ENCODE peak calls at places on chromosomes 12 and 14, in six cellular contexts. J is IMR-90, E is mesendoderm, N is mesenchymal stem cell, G is H9, V is H1. B is an unnamed sample.

GRCh38 chr12:51531284-51531981 is 59.6 kb upstream of the SCN8A start:
- DNase-seq in J (no peak), E (no peak), N (no peak), G (no peak), V (no peak), B (no peak)

GRCh38 chr12:119693006-119693405 is 25.1 kb downstream of the PRKAB1 start:
- DNase-seq in J (peak; percentile 90), E (no peak), N (peak; percentile 89), G (no peak), V (no peak), B (no peak)

GRCh38 chr12:131600160-131600532 is 110.7 kb upstream of the SFSWAP start:
- DNase-seq in J (no peak), E (no peak), N (no peak), G (no peak), V (no peak), B (no peak)

GRCh38 chr14:24231263-24232120 is 675 bp downstream of the NEDD8 start:
- DNase-seq in J (no peak), E (no peak), N (no peak), G (no peak), V (no peak), B (no peak)

GRCh38 chr12:104152691-104153241 is 14.8 kb upstream of the NFYB start:
- DNase-seq in J (no peak), E (no peak), N (no peak), G (peak; percentile 29), V (no peak), B (no peak)

GRCh38 chr12:26987634-26988424 is 26.4 kb downstream of the TM7SF3 start:
- DNase-seq in J (peak; percentile 17), E (no peak), N (peak; percentile 41), G (no peak), V (no peak), B (no peak)

GRCh38 chr14:99231850-99232401 is 40.1 kb downstream of the BCL11B start:
- DNase-seq in J (no peak), E (peak; percentile 96), N (no peak), G (peak; percentile 92), V (peak; percentile 64), B (no peak)

GRCh38 chr12:40833818-40834217 is 141.6 kb downstream of the CNTN1 start:
- DNase-seq in J (no peak), E (no peak), N (no peak), G (no peak), V (no peak), B (no peak)

GRCh38 chr12:47867496-47867941 is 37.3 kb downstream of the VDR start:
- DNase-seq in J (peak; percentile 96), E (no peak), N (peak; percentile 90), G (no peak), V (no peak), B (no peak)

GRCh38 chr12:53191885-53192530 is 11.3 kb upstream of the CSAD start:
- DNase-seq in J (no peak), E (no peak), N (no peak), G (no peak), V (no peak), B (no peak)

GRCh38 chr12:123250471-123251383 is 17.5 kb downstream of the MTRFR start:
- DNase-seq in J (no peak), E (peak; percentile 62), N (no peak), G (peak; percentile 83), V (no peak), B (peak; percentile 41)

GRCh38 chr12:39413836-39414771 is 28.8 kb downstream of the KIF21A start:
- DNase-seq in J (no peak), E (no peak), N (no peak), G (no peak), V (no peak), B (no peak)

GRCh38 chr12:4164591-4165558 is 108.7 kb upstream of the CCND2 start:
- DNase-seq in J (peak; percentile 75), E (peak; percentile 92), N (peak; percentile 79), G (peak; percentile 87), V (peak; percentile 51), B (no peak)
- H4K8ac ChIP-seq in J (peak overlapping the region; percentile 62), E (no peak overlapping the region), N (peak overlapping the region; percentile 97), G (no peak overlapping the region), V (peak overlapping the region; percentile 90), B (peak overlapping the region; percentile 86)

DNA sequence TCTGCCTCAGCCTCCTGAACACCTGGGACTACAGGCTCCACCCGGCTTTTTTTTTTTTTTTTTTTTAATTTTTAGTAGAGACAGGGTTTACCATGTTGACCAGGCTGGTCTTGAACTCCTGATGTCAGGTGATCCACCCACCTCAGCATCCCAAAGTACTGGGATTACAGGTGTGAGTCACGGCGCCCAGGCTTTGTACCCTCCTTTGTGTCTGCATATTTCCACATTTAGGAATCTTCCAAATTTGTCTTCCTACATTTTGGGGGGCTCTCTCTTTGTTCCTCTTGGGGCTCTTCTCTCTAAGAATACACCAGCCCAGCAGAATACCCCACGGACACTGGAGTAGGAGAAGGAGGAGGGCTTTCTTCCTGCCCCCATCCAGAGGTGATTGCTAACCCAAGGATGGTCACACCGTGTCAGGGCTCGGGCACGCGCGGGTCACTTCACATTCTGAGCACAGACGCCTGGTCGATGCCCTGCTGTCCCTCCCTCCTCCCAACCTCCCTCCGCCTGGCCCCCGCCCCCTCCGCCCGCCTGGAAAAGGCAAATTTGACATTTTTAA is 2.1 kb upstream of the DNAJC22 start:
- DNase-seq in J (no peak), E (no peak), N (no peak), G (no peak), V (no peak), B (no peak)
- H3K4me1 ChIP-seq in J (peaks cover 20% of the 10 kb centered on the region), E (peaks cover 5% of the 10 kb centered on the region), N (peaks cover 59% of the 10 kb centered on the region), G (peaks cover 7% of the 10 kb centered on the region), V (peaks cover 4% of the 10 kb centered on the region), B (peaks cover 21% of the 10 kb centered on the region)

GRCh38 chr12:29517265-29517664 is 19.8 kb upstream of the OVCH1 start:
- DNase-seq in J (no peak), E (no peak), N (peak; percentile 12), G (no peak), V (no peak), B (no peak)
- H3K4me2 ChIP-seq in J (no peak overlapping the region), E (no peak overlapping the region), N (no peak overlapping the region), G (no peak overlapping the region), V (no peak overlapping the region), B (no peak overlapping the region)

DNA sequence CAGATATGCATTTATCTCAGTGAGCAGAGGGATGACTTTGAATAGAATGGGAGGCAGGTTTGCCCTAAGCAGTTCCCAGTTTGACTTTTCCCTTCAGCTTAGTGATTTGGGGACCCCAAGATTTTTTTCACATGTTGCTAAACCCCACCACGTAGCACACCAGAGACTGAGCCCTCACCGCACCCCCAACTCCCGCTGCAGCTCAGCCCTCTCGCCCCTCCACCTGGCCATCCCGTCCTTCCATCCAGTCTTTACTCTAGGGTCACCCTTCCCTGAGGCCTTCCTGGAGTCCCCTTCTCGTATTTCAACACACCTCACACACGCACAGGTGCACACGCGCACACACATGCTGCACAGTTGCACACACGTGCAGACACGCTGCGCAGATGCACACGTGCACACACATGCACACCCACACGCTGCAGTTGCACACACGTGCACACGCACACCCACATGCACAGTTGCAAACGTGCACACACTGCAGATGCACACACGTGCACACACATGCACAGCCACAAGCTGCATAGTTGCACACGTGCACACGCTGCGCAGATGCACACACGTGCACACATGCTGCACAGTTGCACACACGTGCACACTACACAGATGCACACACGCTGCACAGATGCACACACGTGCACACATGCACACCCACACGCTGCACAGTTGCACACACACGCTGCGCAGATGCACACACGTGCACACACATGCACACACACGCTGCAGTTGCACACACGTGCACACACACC is 30.0 kb downstream of the HSP90AA1 start:
- DNase-seq in J (no peak), E (no peak), N (no peak), G (no peak), V (no peak), B (no peak)
- H4K8ac ChIP-seq in J (no peak overlapping the region), E (no peak overlapping the region), N (peak overlapping the region; percentile 61), G (no peak overlapping the region), V (no peak overlapping the region), B (no peak overlapping the region)